ENCODE peak calls at places on chromosomes 12 and 14, in eight cellular contexts. C is A549; X is WTC11; I is GM13977; E is endothelial cell; N is AG10803; H is BJ; B is CD4-positive, alpha-beta T cell. P is an unnamed sample.

GRCh38 chr14:77822307-77822706 is 22.4 kb downstream of the ADCK1 start:
- DNase-seq in H (no peak), N (no peak), B (no peak), C (no peak), I (no peak), E (no peak), X (no peak), P (no peak)

GRCh38 chr12:70366581-70367267 is 634 bp downstream of the KCNMB4 start:
- DNase-seq in N (peak; percentile 25), B (peak; percentile 68), C (peak; percentile 14), H (no peak), X (peak; percentile 55), I (peak; percentile 65), E (peak; percentile 49), P (peak; percentile 55)

GRCh38 chr14:35331605-35332516 is 39.7 kb downstream of the PSMA6 start:
- DNase-seq in H (no peak), C (no peak), N (peak; percentile 7), I (peak; percentile 54), E (no peak), B (no peak), X (no peak), P (no peak)

GRCh38 chr12:49041881-49042484 is 18.6 kb downstream of the KMT2D start:
- DNase-seq in B (no peak), X (no peak), H (no peak), N (no peak), C (no peak), E (no peak), I (no peak), P (no peak)

GRCh38 chr12:65925626-65926025 is 101.3 kb downstream of the HMGA2 start:
- DNase-seq in I (no peak), B (no peak), N (no peak), E (no peak), C (no peak), H (no peak), X (no peak), P (peak; percentile 17)

GRCh38 chr14:90454041-90455000 is 57.5 kb downstream of the CALM1 start:
- DNase-seq in H (peak; percentile 5), C (peak; percentile 67), X (peak; percentile 96), I (no peak), N (peak; percentile 79), E (peak; percentile 84), B (no peak), P (peak; percentile 96)

GRCh38 chr14:92022036-92022435 is 17.8 kb downstream of the TRIP11 start:
- DNase-seq in B (no peak), X (no peak), C (no peak), I (no peak), E (no peak), H (no peak), N (no peak), P (no peak)

GRCh38 chr12:58847876-58848600 is 72.3 kb downstream of the LRIG3 start:
- DNase-seq in H (no peak), E (no peak), C (no peak), B (no peak), X (no peak), I (no peak), N (no peak), P (no peak)

GRCh38 chr14:68279777-68280233 is 460.2 kb downstream of the RAD51B start:
- DNase-seq in I (peak; percentile 26), C (no peak), H (no peak), X (no peak), E (no peak), N (no peak), B (no peak), P (no peak)

GRCh38 chr12:77914089-77914488 is 83.4 kb downstream of the NAV3 start:
- DNase-seq in N (peak; percentile 17), C (no peak), E (no peak), I (no peak), H (no peak), X (no peak), B (no peak), P (no peak)

GRCh38 chr14:84098261-84098660 is 1431.7 kb upstream of the FLRT2 start:
- DNase-seq in I (no peak), C (no peak), E (no peak), H (no peak), X (no peak), N (no peak), B (no peak), P (no peak)

GRCh38 chr12:111469406-111469805 is 63.7 kb downstream of the SH2B3 start:
- DNase-seq in C (no peak), N (no peak), X (no peak), E (no peak), H (no peak), B (no peak), I (no peak), P (no peak)

GRCh38 chr14:73744874-73745529 is 30.8 kb upstream of the PNMA1 start:
- DNase-seq in H (no peak), E (no peak), B (no peak), I (no peak), X (no peak), N (no peak), C (no peak), P (no peak)

GRCh38 chr12:99004799-99005474 is 359.8 kb downstream of the APAF1 start:
- DNase-seq in X (no peak), C (no peak), H (no peak), B (no peak), N (no peak), E (no peak), I (no peak), P (no peak)

GRCh38 chr12:18217981-18218380 is 43.3 kb upstream of the PIK3C2G start:
- DNase-seq in H (no peak), X (no peak), C (no peak), I (no peak), E (no peak), N (peak; percentile 47), B (no peak), P (no peak)

DNA sequence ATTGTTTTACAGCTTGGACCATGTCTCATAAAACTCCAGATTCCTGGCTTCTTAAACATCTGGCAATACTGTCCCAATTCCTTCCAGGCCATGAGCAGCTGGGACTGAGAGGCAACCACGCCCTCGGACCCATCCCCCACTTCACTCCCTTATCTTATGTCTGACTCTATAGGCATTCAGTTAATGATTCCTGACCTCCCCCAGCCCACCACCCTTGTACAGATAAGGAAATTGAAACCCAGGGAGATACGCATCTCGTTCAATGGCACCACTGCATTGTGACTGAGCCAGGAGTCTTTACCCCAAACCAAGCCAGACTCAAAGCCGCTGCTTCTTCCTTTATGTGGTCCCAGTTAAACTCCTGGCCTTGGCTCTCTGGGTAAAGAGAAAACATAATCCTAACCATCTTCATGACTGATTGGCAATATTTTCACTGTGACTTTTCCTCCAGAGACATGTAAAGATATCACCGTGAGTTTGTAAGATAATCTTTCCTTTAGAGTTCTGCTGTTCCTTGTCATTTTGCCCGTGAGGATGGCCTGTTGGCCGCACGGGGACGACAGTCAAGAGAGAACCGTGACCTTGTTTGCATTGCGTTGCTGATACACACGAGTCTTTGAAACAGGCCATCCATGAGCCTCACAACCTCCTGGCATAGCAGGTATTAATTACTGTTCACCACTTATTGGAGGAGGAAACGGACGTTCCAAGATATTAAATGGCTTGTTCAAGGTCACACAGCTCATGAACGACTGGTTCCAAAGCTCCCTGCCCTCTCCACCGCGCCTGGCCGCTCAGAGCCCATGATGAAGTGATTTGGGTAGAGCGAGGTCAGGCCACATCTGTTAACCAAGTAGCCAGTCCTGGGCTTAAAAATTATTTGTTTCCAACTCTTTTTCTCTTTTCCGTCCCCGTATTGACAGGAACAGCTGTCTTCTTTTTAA is 39.4 kb downstream of the MAP1LC3B2 start:
- DNase-seq in B (no peak), I (no peak), E (no peak), C (no peak), N (peak; percentile 68), X (no peak), H (no peak), P (no peak)
- TF ChIP-seq CTCF in B (no peak), I (no peak), E (no peak), C (no peak), N (no peak), X (no peak), H (no peak), P (no peak)

DNA sequence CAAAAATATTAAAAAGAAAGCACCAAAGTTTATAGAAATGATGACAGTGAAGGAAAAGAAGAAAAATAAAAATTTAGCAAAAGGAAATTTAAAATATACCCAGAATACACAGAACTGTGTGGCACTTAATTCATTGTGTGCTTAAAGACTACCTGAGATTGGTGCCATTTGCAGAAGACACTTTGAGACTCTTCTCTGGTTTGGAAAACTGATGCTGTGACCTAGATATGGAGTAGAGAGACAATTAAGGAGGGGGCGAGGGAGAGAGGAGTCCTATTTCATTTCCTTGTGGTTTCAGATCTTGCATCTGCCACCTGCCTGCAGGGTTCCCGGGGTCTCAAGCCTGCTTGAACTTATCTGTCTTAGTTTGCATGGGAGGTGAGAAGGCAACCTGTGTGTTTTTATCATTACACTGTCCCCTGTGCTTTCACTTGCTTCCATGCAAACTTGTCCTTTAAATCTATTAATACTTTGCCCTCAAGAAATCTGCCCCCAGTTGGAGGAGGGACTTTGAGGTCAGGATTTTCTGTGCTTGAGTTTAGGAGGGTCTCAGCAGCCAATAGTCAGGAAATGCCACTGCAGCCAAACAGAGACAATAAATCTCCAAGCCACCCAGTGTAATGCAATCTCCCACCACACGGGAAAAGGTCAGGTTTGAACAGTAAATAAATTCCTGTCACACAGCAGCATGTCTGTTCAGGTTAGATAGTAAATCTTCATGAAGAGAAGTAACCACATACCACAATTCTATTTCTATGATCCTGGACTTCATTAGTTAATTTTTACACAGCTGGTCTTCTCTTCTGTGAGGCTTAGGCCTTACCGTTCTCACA is 119.4 kb downstream of the CAND1 start:
- DNase-seq in X (no peak), B (no peak), E (peak; percentile 16), H (no peak), I (no peak), C (peak; percentile 7), N (no peak), P (no peak)
- TF ChIP-seq CTCF in X (no peak), B (no peak), E (peak; percentile 72), H (peak; percentile 9), I (no peak), C (no peak), N (no peak), P (peak; percentile 21)

DNA sequence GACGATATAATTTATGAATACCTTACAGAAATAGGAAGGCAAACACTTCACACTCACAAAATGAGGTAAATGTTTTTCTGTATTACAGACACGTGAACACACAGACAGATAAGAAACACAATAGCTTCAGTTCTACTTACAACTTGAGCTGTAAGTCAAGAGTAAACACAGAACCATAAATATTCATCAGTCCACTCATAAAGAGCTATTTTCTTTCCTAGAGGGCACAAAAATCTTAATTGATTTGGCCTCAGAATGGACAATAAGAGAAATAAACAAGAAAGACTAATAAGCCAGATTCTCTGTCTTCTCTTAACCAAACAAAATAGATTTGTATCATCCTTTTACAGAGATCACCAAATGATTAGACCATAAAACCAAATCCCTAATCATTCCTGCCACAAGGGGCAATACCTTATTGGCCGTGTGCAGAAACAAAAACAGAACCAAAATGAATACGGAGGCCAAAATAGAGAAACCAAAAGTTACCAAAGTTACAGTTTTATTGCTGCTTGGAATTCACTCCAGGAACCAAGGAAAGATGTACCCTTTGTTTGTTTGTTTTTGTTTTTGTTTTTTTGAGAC is 38.1 kb upstream of the GARIN2 start:
- DNase-seq in E (no peak), X (no peak), H (no peak), N (peak; percentile 14), B (no peak), I (no peak), C (no peak), P (no peak)
- TF ChIP-seq CTCF in E (peak; percentile 40), X (no peak), H (peak; percentile 31), N (peak; percentile 47), B (no peak), I (no peak), C (no peak), P (peak; percentile 21)

GRCh38 chr14:106134901-106135300 is 608.5 kb downstream of the TMEM121 start:
- DNase-seq in B (no peak), I (no peak), N (no peak), X (no peak), E (no peak), C (no peak), H (no peak), P (no peak)

GRCh38 chr14:106129274-106129673 is 602.9 kb downstream of the TMEM121 start:
- DNase-seq in B (peak; percentile 55), C (no peak), H (no peak), X (no peak), I (no peak), N (no peak), E (no peak), P (no peak)
- TF ChIP-seq CTCF in B (peak; percentile 29), C (no peak), H (no peak), X (no peak), I (peak; percentile 41), N (no peak), E (no peak), P (no peak)

P was measured in testis.